ENCODE peak calls at places on chromosomes 13 and 19, in four cellular contexts. L is substantia nigra, O is AG10803, B is brain pericyte. C is an unnamed sample.

GRCh38 chr19:50906217-50906616 is 5.0 kb downstream of the KLK4 start:
- DNase-seq in L (no peak), O (no peak), B (no peak), C (no peak)

GRCh38 chr19:5045015-5045414 is 76.1 kb downstream of the KDM4B start:
- DNase-seq in L (no peak), O (no peak), B (no peak), C (no peak)

GRCh38 chr19:12052571-12053169 is at the start of gene ZNF878:
- DNase-seq in L (peak), O (peak), B (peak), C (peak)

GRCh38 chr19:5956323-5956722 is 21.6 kb downstream of the RANBP3 start:
- DNase-seq in L (no peak), O (no peak), B (no peak), C (no peak)

GRCh38 chr19:57802269-57802668 is 12.4 kb downstream of the ZNF552 start:
- DNase-seq in L (no peak), O (no peak), B (no peak), C (no peak)

GRCh38 chr19:55781112-55781511 is 12.2 kb downstream of the RFPL4AL1 start:
- DNase-seq in L (no peak), O (no peak), B (no peak), C (no peak)

GRCh38 chr19:12800873-12801465 is 631 bp downstream of the PRDX2 start:
- DNase-seq in L (no peak), O (no peak), B (no peak), C (no peak)

GRCh38 chr13:40635315-40635995 is 31.0 kb downstream of the FOXO1 start:
- DNase-seq in L (no peak), O (no peak), B (no peak), C (no peak)

GRCh38 chr13:97600438-97601080 is 166.6 kb downstream of the RAP2A start:
- DNase-seq in L (no peak), O (peak), B (peak), C (no peak)

GRCh38 chr13:22012676-22013075 is 341.8 kb downstream of the FGF9 start:
- DNase-seq in L (no peak), O (no peak), B (no peak), C (no peak)

GRCh38 chr19:36973021-36973843 is 57.1 kb downstream of the ZNF568 start:
- DNase-seq in L (peak), O (peak), B (peak), C (peak)